ENCODE peak calls at places on chromosomes 2 and 18, in seven cellular contexts. V, S, Y, E, I, L and A are unnamed samples.

GRCh38 chr2:100588071-100588786 is 25.4 kb downstream of the PDCL3 start:
- DNase-seq in V (no peak), S (no peak), Y (peak), E (peak), I (no peak), L (no peak), A (peak)

GRCh38 chr2:190435031-190435677 is 27.0 kb downstream of the MFSD6 start:
- DNase-seq in V (no peak), S (no peak), Y (no peak), E (no peak), I (no peak), L (no peak), A (no peak)

GRCh38 chr18:57923606-57924005 is 120.4 kb upstream of the NEDD4L start:
- DNase-seq in V (no peak), S (no peak), Y (no peak), E (no peak), I (no peak), L (no peak), A (no peak)

GRCh38 chr2:181152701-181153100 is 172.3 kb downstream of the UBE2E3 start:
- DNase-seq in V (no peak), S (no peak), Y (no peak), E (no peak), I (no peak), L (no peak), A (no peak)

GRCh38 chr2:6780765-6781274 is 84.9 kb downstream of the CMPK2 start:
- DNase-seq in V (no peak), S (no peak), Y (no peak), E (no peak), I (no peak), L (peak), A (peak)

GRCh38 chr2:199558156-199558555 is 100.4 kb upstream of the SATB2 start:
- DNase-seq in V (no peak), S (no peak), Y (no peak), E (no peak), I (peak), L (no peak), A (no peak)

GRCh38 chr2:9692392-9693137 is 61.8 kb upstream of the YWHAQ start:
- DNase-seq in V (no peak), S (no peak), Y (no peak), E (no peak), I (no peak), L (no peak), A (no peak)

GRCh38 chr2:233532971-233533370 is 33.6 kb downstream of the USP40 start:
- DNase-seq in V (no peak), S (no peak), Y (no peak), E (no peak), I (no peak), L (no peak), A (no peak)

GRCh38 chr2:40227200-40227599 is 224.7 kb downstream of the SLC8A1 start:
- DNase-seq in V (no peak), S (no peak), Y (no peak), E (no peak), I (no peak), L (no peak), A (no peak)

GRCh38 chr2:126856403-126856802 is 42.3 kb upstream of the TEX51 start:
- DNase-seq in V (peak), S (no peak), Y (no peak), E (no peak), I (no peak), L (peak), A (no peak)

GRCh38 chr2:150391779-150392178 is 95.7 kb downstream of the RND3 start:
- DNase-seq in V (no peak), S (no peak), Y (no peak), E (no peak), I (no peak), L (no peak), A (no peak)

GRCh38 chr2:36376992-36377738 is 21.6 kb downstream of the CRIM1 start:
- DNase-seq in V (no peak), S (no peak), Y (peak), E (no peak), I (peak), L (no peak), A (no peak)